ENCODE peak calls at places on chromosomes 7 and 10, in five cellular contexts. One of them, this sample, is unnamed.

GRCh38 chr7:27453702-27454405 is 208.8 kb downstream of the HIBADH start:
- DNase-seq in astrocyte: peak
- DNase-seq in T1000: peak
- DNase-seq in activated CD8-positive, alpha-beta memory T cell treated with anti-CD3 and anti-CD28 coated beads, Interleukin-2, amount 10 ng/mL, durations not matched to agents 7 days and 5 days: no peak
- DNase-seq in NCI-H524: no peak
- DNase-seq in this sample: no peak

GRCh38 chr7:55245271-55245723 is 119.8 kb upstream of the LANCL2 start:
- DNase-seq in T1000: peak
- DNase-seq in activated CD8-positive, alpha-beta memory T cell treated with anti-CD3 and anti-CD28 coated beads, Interleukin-2, amount 10 ng/mL, durations not matched to agents 7 days and 5 days: no peak
- DNase-seq in NCI-H524: no peak
- DNase-seq in astrocyte: peak
- DNase-seq in this sample: no peak

GRCh38 chr10:22335204-22335956 is 9.9 kb upstream of the SPAG6 start:
- DNase-seq in activated CD8-positive, alpha-beta memory T cell treated with anti-CD3 and anti-CD28 coated beads, Interleukin-2, amount 10 ng/mL, durations not matched to agents 7 days and 5 days: peak
- DNase-seq in NCI-H524: no peak
- DNase-seq in astrocyte: peak
- DNase-seq in T1000: no peak
- DNase-seq in this sample: no peak

GRCh38 chr7:80929619-80930018 is 10.8 kb upstream of the SEMA3C start:
- DNase-seq in T1000: peak
- DNase-seq in NCI-H524: no peak
- DNase-seq in astrocyte: no peak
- DNase-seq in activated CD8-positive, alpha-beta memory T cell treated with anti-CD3 and anti-CD28 coated beads, Interleukin-2, amount 10 ng/mL, durations not matched to agents 7 days and 5 days: no peak
- DNase-seq in this sample: no peak

GRCh38 chr10:117534321-117535044 is 8.1 kb upstream of the EMX2 start:
- DNase-seq in astrocyte: no peak
- DNase-seq in NCI-H524: no peak
- DNase-seq in T1000: no peak
- DNase-seq in activated CD8-positive, alpha-beta memory T cell treated with anti-CD3 and anti-CD28 coated beads, Interleukin-2, amount 10 ng/mL, durations not matched to agents 7 days and 5 days: no peak
- DNase-seq in this sample: no peak

GRCh38 chr7:604038-604883 is 84.6 kb upstream of the PDGFA start:
- DNase-seq in activated CD8-positive, alpha-beta memory T cell treated with anti-CD3 and anti-CD28 coated beads, Interleukin-2, amount 10 ng/mL, durations not matched to agents 7 days and 5 days: peak
- DNase-seq in T1000: peak
- DNase-seq in NCI-H524: no peak
- DNase-seq in astrocyte: peak
- DNase-seq in this sample: no peak

GRCh38 chr7:67566101-67566500 is 569.5 kb downstream of the TYW1 start:
- DNase-seq in T1000: no peak
- DNase-seq in astrocyte: no peak
- DNase-seq in activated CD8-positive, alpha-beta memory T cell treated with anti-CD3 and anti-CD28 coated beads, Interleukin-2, amount 10 ng/mL, durations not matched to agents 7 days and 5 days: no peak
- DNase-seq in NCI-H524: peak
- DNase-seq in this sample: peak

GRCh38 chr7:43569424-43569823 is 13.5 kb upstream of the STK17A start:
- DNase-seq in activated CD8-positive, alpha-beta memory T cell treated with anti-CD3 and anti-CD28 coated beads, Interleukin-2, amount 10 ng/mL, durations not matched to agents 7 days and 5 days: peak
- DNase-seq in T1000: peak
- DNase-seq in NCI-H524: no peak
- DNase-seq in astrocyte: peak
- DNase-seq in this sample: no peak

GRCh38 chr10:125661418-125661941 is 21.5 kb downstream of the TEX36 start:
- DNase-seq in T1000: no peak
- DNase-seq in activated CD8-positive, alpha-beta memory T cell treated with anti-CD3 and anti-CD28 coated beads, Interleukin-2, amount 10 ng/mL, durations not matched to agents 7 days and 5 days: no peak
- DNase-seq in NCI-H524: no peak
- DNase-seq in astrocyte: no peak
- DNase-seq in this sample: no peak

GRCh38 chr7:118053353-118053752 is 130.6 kb upstream of the LSM8 start:
- DNase-seq in activated CD8-positive, alpha-beta memory T cell treated with anti-CD3 and anti-CD28 coated beads, Interleukin-2, amount 10 ng/mL, durations not matched to agents 7 days and 5 days: no peak
- DNase-seq in NCI-H524: no peak
- DNase-seq in T1000: no peak
- DNase-seq in astrocyte: no peak
- DNase-seq in this sample: no peak

GRCh38 chr7:8271960-8272359 is 10.0 kb upstream of the ICA1 start:
- DNase-seq in T1000: no peak
- DNase-seq in astrocyte: no peak
- DNase-seq in activated CD8-positive, alpha-beta memory T cell treated with anti-CD3 and anti-CD28 coated beads, Interleukin-2, amount 10 ng/mL, durations not matched to agents 7 days and 5 days: no peak
- DNase-seq in NCI-H524: no peak
- DNase-seq in this sample: no peak

GRCh38 chr10:124164252-124164651 is 70.9 kb upstream of the CHST15 start:
- DNase-seq in astrocyte: peak
- DNase-seq in T1000: no peak
- DNase-seq in NCI-H524: no peak
- DNase-seq in activated CD8-positive, alpha-beta memory T cell treated with anti-CD3 and anti-CD28 coated beads, Interleukin-2, amount 10 ng/mL, durations not matched to agents 7 days and 5 days: no peak
- DNase-seq in this sample: no peak

GRCh38 chr7:11261470-11261869 is 287.8 kb downstream of the PHF14 start:
- DNase-seq in T1000: no peak
- DNase-seq in activated CD8-positive, alpha-beta memory T cell treated with anti-CD3 and anti-CD28 coated beads, Interleukin-2, amount 10 ng/mL, durations not matched to agents 7 days and 5 days: no peak
- DNase-seq in NCI-H524: peak
- DNase-seq in astrocyte: no peak
- DNase-seq in this sample: peak

GRCh38 chr10:84179059-84179710 is 5.6 kb downstream of the GPR15LG start:
- DNase-seq in NCI-H524: peak
- DNase-seq in T1000: no peak
- DNase-seq in activated CD8-positive, alpha-beta memory T cell treated with anti-CD3 and anti-CD28 coated beads, Interleukin-2, amount 10 ng/mL, durations not matched to agents 7 days and 5 days: no peak
- DNase-seq in astrocyte: peak
- DNase-seq in this sample: peak

GRCh38 chr10:124611738-124612137 is 132.4 kb downstream of the FAM53B start:
- DNase-seq in T1000: no peak
- DNase-seq in activated CD8-positive, alpha-beta memory T cell treated with anti-CD3 and anti-CD28 coated beads, Interleukin-2, amount 10 ng/mL, durations not matched to agents 7 days and 5 days: peak
- DNase-seq in astrocyte: no peak
- DNase-seq in NCI-H524: no peak
- DNase-seq in this sample: no peak

GRCh38 chr7:21850531-21851285 is 95.0 kb downstream of the CDCA7L start:
- DNase-seq in T1000: peak
- DNase-seq in activated CD8-positive, alpha-beta memory T cell treated with anti-CD3 and anti-CD28 coated beads, Interleukin-2, amount 10 ng/mL, durations not matched to agents 7 days and 5 days: no peak
- DNase-seq in astrocyte: peak
- DNase-seq in NCI-H524: no peak
- DNase-seq in this sample: no peak

GRCh38 chr7:150784120-150784736 is 15.9 kb downstream of the TMEM176B start:
- DNase-seq in activated CD8-positive, alpha-beta memory T cell treated with anti-CD3 and anti-CD28 coated beads, Interleukin-2, amount 10 ng/mL, durations not matched to agents 7 days and 5 days: no peak
- DNase-seq in astrocyte: no peak
- DNase-seq in NCI-H524: no peak
- DNase-seq in T1000: no peak
- DNase-seq in this sample: no peak

GRCh38 chr10:20674870-20675385 is 222.2 kb downstream of the NEBL start:
- DNase-seq in NCI-H524: no peak
- DNase-seq in T1000: no peak
- DNase-seq in astrocyte: no peak
- DNase-seq in activated CD8-positive, alpha-beta memory T cell treated with anti-CD3 and anti-CD28 coated beads, Interleukin-2, amount 10 ng/mL, durations not matched to agents 7 days and 5 days: no peak
- DNase-seq in this sample: no peak

GRCh38 chr7:5431485-5432118 is 8.0 kb upstream of the TNRC18 start:
- DNase-seq in T1000: no peak
- DNase-seq in activated CD8-positive, alpha-beta memory T cell treated with anti-CD3 and anti-CD28 coated beads, Interleukin-2, amount 10 ng/mL, durations not matched to agents 7 days and 5 days: no peak
- DNase-seq in astrocyte: no peak
- DNase-seq in NCI-H524: no peak
- DNase-seq in this sample: no peak